ENCODE peak calls at places on chromosomes 2 and 18, in seven cellular contexts. One of them, this sample, is unnamed.

GRCh38 chr2:236168110-236169067 is at the start of gene GBX2:
- DNase-seq in HepG2: no peak
- DNase-seq in SK-N-SH: peak
- DNase-seq in GM12878: no peak
- DNase-seq in HCT116: peak
- DNase-seq in K562: peak
- DNase-seq in H1: peak
- DNase-seq in this sample: no peak

GRCh38 chr2:197184959-197185586 is 125.5 kb downstream of the ANKRD44 start:
- DNase-seq in HepG2: no peak
- DNase-seq in SK-N-SH: no peak
- DNase-seq in GM12878: no peak
- DNase-seq in HCT116: no peak
- DNase-seq in K562: no peak
- DNase-seq in H1: no peak
- DNase-seq in this sample: peak

GRCh38 chr2:28228419-28228995 is 164.2 kb upstream of the FOSL2 start:
- DNase-seq in HepG2: no peak
- DNase-seq in SK-N-SH: no peak
- DNase-seq in GM12878: no peak
- DNase-seq in HCT116: no peak
- DNase-seq in K562: no peak
- DNase-seq in H1: no peak
- DNase-seq in this sample: no peak

GRCh38 chr18:8381801-8382459 is 227.3 kb upstream of the RAB12 start:
- DNase-seq in HepG2: no peak
- DNase-seq in SK-N-SH: no peak
- DNase-seq in GM12878: no peak
- DNase-seq in HCT116: no peak
- DNase-seq in K562: no peak
- DNase-seq in H1: no peak
- DNase-seq in this sample: no peak

GRCh38 chr2:153096272-153096671 is 377.9 kb downstream of the ARL6IP6 start:
- DNase-seq in HepG2: no peak
- DNase-seq in SK-N-SH: no peak
- DNase-seq in GM12878: no peak
- DNase-seq in HCT116: no peak
- DNase-seq in K562: no peak
- DNase-seq in H1: no peak
- DNase-seq in this sample: no peak

GRCh38 chr2:80392446-80392845 is 87.9 kb upstream of the LRRTM1 start:
- DNase-seq in HepG2: no peak
- DNase-seq in SK-N-SH: no peak
- DNase-seq in GM12878: no peak
- DNase-seq in HCT116: no peak
- DNase-seq in K562: no peak
- DNase-seq in H1: no peak
- DNase-seq in this sample: no peak

GRCh38 chr18:78138993-78139496 is 840.6 kb upstream of the SALL3 start:
- DNase-seq in HepG2: no peak
- DNase-seq in SK-N-SH: no peak
- DNase-seq in GM12878: no peak
- DNase-seq in HCT116: no peak
- DNase-seq in K562: no peak
- DNase-seq in H1: no peak
- DNase-seq in this sample: no peak

GRCh38 chr2:77800410-77800809 is 278.2 kb upstream of the LRRTM4 start:
- DNase-seq in HepG2: no peak
- DNase-seq in SK-N-SH: peak
- DNase-seq in GM12878: no peak
- DNase-seq in HCT116: no peak
- DNase-seq in K562: no peak
- DNase-seq in H1: no peak
- DNase-seq in this sample: no peak

GRCh38 chr2:139825726-139826125 is 1045.5 kb upstream of the NXPH2 start:
- DNase-seq in HepG2: no peak
- DNase-seq in SK-N-SH: peak
- DNase-seq in GM12878: no peak
- DNase-seq in HCT116: no peak
- DNase-seq in K562: no peak
- DNase-seq in H1: no peak
- DNase-seq in this sample: no peak

GRCh38 chr2:3605013-3605961 is 10.4 kb downstream of the COLEC11 start:
- DNase-seq in HepG2: peak
- DNase-seq in SK-N-SH: peak
- DNase-seq in GM12878: no peak
- DNase-seq in HCT116: peak
- DNase-seq in K562: peak
- DNase-seq in H1: peak
- DNase-seq in this sample: peak

GRCh38 chr18:62651276-62652031 is 63.9 kb upstream of the PHLPP1 start:
- DNase-seq in HepG2: no peak
- DNase-seq in SK-N-SH: no peak
- DNase-seq in GM12878: no peak
- DNase-seq in HCT116: no peak
- DNase-seq in K562: no peak
- DNase-seq in H1: peak
- DNase-seq in this sample: no peak

GRCh38 chr18:48799724-48800315 is 150.9 kb downstream of the SMAD7 start:
- DNase-seq in HepG2: no peak
- DNase-seq in SK-N-SH: no peak
- DNase-seq in GM12878: no peak
- DNase-seq in HCT116: no peak
- DNase-seq in K562: no peak
- DNase-seq in H1: peak
- DNase-seq in this sample: no peak

GRCh38 chr2:144596074-144596871 is 76.4 kb upstream of the ZEB2 start:
- DNase-seq in HepG2: peak
- DNase-seq in SK-N-SH: peak
- DNase-seq in GM12878: no peak
- DNase-seq in HCT116: no peak
- DNase-seq in K562: peak
- DNase-seq in H1: no peak
- DNase-seq in this sample: no peak

GRCh38 chr2:160836755-160837154 is 323.5 kb upstream of the TANK start:
- DNase-seq in HepG2: no peak
- DNase-seq in SK-N-SH: no peak
- DNase-seq in GM12878: no peak
- DNase-seq in HCT116: no peak
- DNase-seq in K562: no peak
- DNase-seq in H1: no peak
- DNase-seq in this sample: no peak

GRCh38 chr2:135227386-135227785 is 175.3 kb downstream of the RAB3GAP1 start:
- DNase-seq in HepG2: no peak
- DNase-seq in SK-N-SH: no peak
- DNase-seq in GM12878: no peak
- DNase-seq in HCT116: no peak
- DNase-seq in K562: no peak
- DNase-seq in H1: no peak
- DNase-seq in this sample: no peak

GRCh38 chr2:126796931-126797621 is 101.6 kb upstream of the TEX51 start:
- DNase-seq in HepG2: no peak
- DNase-seq in SK-N-SH: no peak
- DNase-seq in GM12878: no peak
- DNase-seq in HCT116: no peak
- DNase-seq in K562: no peak
- DNase-seq in H1: no peak
- DNase-seq in this sample: no peak

GRCh38 chr18:3060667-3061580 is 48.0 kb upstream of the LPIN2 start:
- DNase-seq in HepG2: peak
- DNase-seq in SK-N-SH: no peak
- DNase-seq in GM12878: no peak
- DNase-seq in HCT116: no peak
- DNase-seq in K562: no peak
- DNase-seq in H1: no peak
- DNase-seq in this sample: no peak

GRCh38 chr2:224883700-224884099 is 158.6 kb downstream of the DOCK10 start:
- DNase-seq in HepG2: no peak
- DNase-seq in SK-N-SH: no peak
- DNase-seq in GM12878: no peak
- DNase-seq in HCT116: no peak
- DNase-seq in K562: no peak
- DNase-seq in H1: no peak
- DNase-seq in this sample: no peak

GRCh38 chr2:102480273-102480672 is 7.2 kb downstream of the SLC9A4 start:
- DNase-seq in HepG2: no peak
- DNase-seq in SK-N-SH: no peak
- DNase-seq in GM12878: no peak
- DNase-seq in HCT116: no peak
- DNase-seq in K562: no peak
- DNase-seq in H1: no peak
- DNase-seq in this sample: no peak

GRCh38 chr2:38074047-38074774 is 1.7 kb downstream of the CYP1B1 start:
- DNase-seq in HepG2: no peak
- DNase-seq in SK-N-SH: peak
- DNase-seq in GM12878: no peak
- DNase-seq in HCT116: no peak
- DNase-seq in K562: no peak
- DNase-seq in H1: peak
- DNase-seq in this sample: peak

DNA sequence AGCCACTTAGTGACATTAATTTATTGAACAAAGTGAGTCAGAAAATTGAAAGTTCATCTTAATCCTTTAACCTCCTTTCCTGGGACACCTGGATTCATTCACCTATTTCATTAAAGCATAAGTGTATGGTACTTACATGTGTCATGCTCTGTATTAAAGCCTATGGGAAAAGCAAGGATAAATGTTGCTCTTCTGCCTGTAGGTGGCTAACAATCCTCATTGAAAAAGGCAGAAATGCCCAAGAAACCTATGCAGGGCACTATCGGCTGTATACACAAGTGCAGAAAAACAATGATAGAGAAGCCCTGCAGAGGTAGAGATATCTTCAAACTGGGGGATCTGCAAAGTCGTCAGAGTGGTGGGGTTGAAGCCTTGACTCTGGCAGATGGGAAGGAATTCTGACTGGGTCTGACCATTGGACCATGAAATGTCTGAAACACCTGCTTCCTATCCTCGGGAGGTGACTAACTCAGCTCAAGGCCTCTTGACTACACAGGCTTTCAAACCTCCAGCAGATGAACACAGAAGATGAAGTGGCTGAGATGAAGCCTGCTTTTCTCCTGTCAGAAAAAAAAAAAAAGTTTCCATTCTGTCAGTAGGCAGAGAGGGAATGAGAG is 83.1 kb downstream of the DCC start:
- DNase-seq in HepG2: no peak
- DNase-seq in SK-N-SH: no peak
- DNase-seq in GM12878: no peak
- DNase-seq in HCT116: no peak
- DNase-seq in K562: no peak
- DNase-seq in H1: no peak
- DNase-seq in this sample: peak
- TF ChIP-seq JUND in HepG2: no peak
- TF ChIP-seq JUND in SK-N-SH: no peak
- TF ChIP-seq JUND in GM12878: no peak
- TF ChIP-seq JUND in HCT116: no peak
- TF ChIP-seq JUND in K562: no peak
- TF ChIP-seq JUND in H1: no peak
- TF ChIP-seq JUND in this sample: no peak

DNA sequence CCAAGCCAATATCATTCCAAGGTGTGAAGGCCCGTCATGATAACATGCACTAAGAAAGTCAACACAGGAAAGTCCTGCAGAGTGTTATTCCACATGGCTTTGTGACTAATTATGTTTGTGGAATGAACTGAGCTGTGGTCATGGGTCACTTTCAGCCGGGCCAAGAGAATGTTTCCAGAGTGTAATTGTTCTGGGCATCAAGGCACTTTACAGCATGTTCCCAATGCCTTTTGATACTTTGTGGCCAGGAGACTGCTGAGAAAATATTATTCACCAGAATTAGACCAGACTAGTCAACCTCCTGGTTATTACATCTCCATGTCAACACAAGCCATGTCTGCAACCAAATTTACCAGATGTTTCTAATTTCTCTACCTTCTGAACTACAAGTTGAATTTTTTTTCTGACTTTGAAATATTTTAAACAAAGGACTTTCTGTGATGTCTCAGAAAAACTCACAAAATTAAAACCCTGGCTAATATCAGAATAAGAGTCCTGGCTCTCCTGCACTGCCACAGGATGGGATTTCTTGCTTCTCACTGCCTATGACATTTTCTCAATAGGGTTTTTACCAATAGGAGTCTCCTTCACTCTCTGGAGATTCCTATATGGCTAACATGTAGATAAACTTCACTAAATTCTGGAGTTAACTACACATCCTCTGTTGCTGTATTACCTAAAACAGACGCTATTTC is 90.6 kb upstream of the WDR75 start:
- DNase-seq in HepG2: no peak
- DNase-seq in SK-N-SH: no peak
- DNase-seq in GM12878: no peak
- DNase-seq in HCT116: no peak
- DNase-seq in K562: no peak
- DNase-seq in H1: no peak
- DNase-seq in this sample: no peak
- TF ChIP-seq JUND in HepG2: no peak
- TF ChIP-seq JUND in SK-N-SH: peak
- TF ChIP-seq JUND in GM12878: no peak
- TF ChIP-seq JUND in HCT116: no peak
- TF ChIP-seq JUND in K562: no peak
- TF ChIP-seq JUND in H1: no peak
- TF ChIP-seq JUND in this sample: no peak

GRCh38 chr2:186984966-186985365 is 136.0 kb upstream of the ZSWIM2 start:
- DNase-seq in HepG2: no peak
- DNase-seq in SK-N-SH: no peak
- DNase-seq in GM12878: no peak
- DNase-seq in HCT116: no peak
- DNase-seq in K562: no peak
- DNase-seq in H1: no peak
- DNase-seq in this sample: no peak
- TF ChIP-seq JUND in HepG2: no peak
- TF ChIP-seq JUND in SK-N-SH: no peak
- TF ChIP-seq JUND in GM12878: no peak
- TF ChIP-seq JUND in HCT116: no peak
- TF ChIP-seq JUND in K562: no peak
- TF ChIP-seq JUND in H1: no peak
- TF ChIP-seq JUND in this sample: no peak

GRCh38 chr2:75153221-75153620 is 46.1 kb downstream of the TACR1 start:
- DNase-seq in HepG2: peak
- DNase-seq in SK-N-SH: no peak
- DNase-seq in GM12878: no peak
- DNase-seq in HCT116: no peak
- DNase-seq in K562: no peak
- DNase-seq in H1: no peak
- DNase-seq in this sample: peak
- TF ChIP-seq JUND in HepG2: peak
- TF ChIP-seq JUND in SK-N-SH: no peak
- TF ChIP-seq JUND in GM12878: no peak
- TF ChIP-seq JUND in HCT116: no peak
- TF ChIP-seq JUND in K562: no peak
- TF ChIP-seq JUND in H1: no peak
- TF ChIP-seq JUND in this sample: no peak

GRCh38 chr2:71559080-71559827 is 105.9 kb downstream of the DYSF start:
- DNase-seq in HepG2: no peak
- DNase-seq in SK-N-SH: no peak
- DNase-seq in GM12878: no peak
- DNase-seq in HCT116: no peak
- DNase-seq in K562: no peak
- DNase-seq in H1: no peak
- DNase-seq in this sample: no peak
- TF ChIP-seq JUND in HepG2: no peak
- TF ChIP-seq JUND in SK-N-SH: no peak
- TF ChIP-seq JUND in GM12878: no peak
- TF ChIP-seq JUND in HCT116: no peak
- TF ChIP-seq JUND in K562: no peak
- TF ChIP-seq JUND in H1: no peak
- TF ChIP-seq JUND in this sample: no peak